ENCODE peak calls at places on chromosome 15, in nine cellular contexts. N is transverse colon, W is lower leg skin, Q is endothelial cell, R is fibroblast of lung, S is cardiac fibroblast, M is fibroblast of pulmonary artery, L is AG09319, Y is tibial artery. X is an unnamed sample.

GRCh38 chr15:85689729-85690128 is 105.0 kb downstream of the KLHL25 start:
- DNase-seq in N (peak), W (no peak), Q (peak), R (peak), S (peak), M (peak), L (no peak), Y (peak), X (no peak)

GRCh38 chr15:100764778-100765457 is 114.7 kb upstream of the ALDH1A3 start:
- DNase-seq in N (no peak), W (no peak), Q (no peak), R (peak), S (peak), M (peak), L (peak), Y (no peak), X (no peak)

GRCh38 chr15:70266412-70267089 is 168.8 kb upstream of the TLE3 start:
- DNase-seq in N (peak), W (peak), Q (no peak), R (peak), S (peak), M (peak), L (no peak), Y (peak), X (no peak)

GRCh38 chr15:67383903-67384302 is 129.3 kb downstream of the IQCH start:
- DNase-seq in N (no peak), W (no peak), Q (no peak), R (peak), S (peak), M (peak), L (no peak), Y (no peak), X (no peak)

GRCh38 chr15:87492321-87492720 is 764.2 kb downstream of the NTRK3 start:
- DNase-seq in N (no peak), W (no peak), Q (no peak), R (no peak), S (no peak), M (no peak), L (no peak), Y (no peak), X (no peak)

GRCh38 chr15:28977377-28978010 is 91.7 kb downstream of the APBA2 start:
- DNase-seq in N (no peak), W (no peak), Q (no peak), R (peak), S (peak), M (peak), L (peak), Y (no peak), X (no peak)

GRCh38 chr15:89630974-89631901 is 24.0 kb downstream of the KIF7 start:
- DNase-seq in N (no peak), W (no peak), Q (no peak), R (no peak), S (no peak), M (no peak), L (no peak), Y (no peak), X (no peak)

GRCh38 chr15:88077249-88077810 is 179.2 kb downstream of the NTRK3 start:
- DNase-seq in N (no peak), W (no peak), Q (no peak), R (no peak), S (no peak), M (no peak), L (no peak), Y (no peak), X (no peak)

GRCh38 chr15:31262901-31263671 is 63.5 kb upstream of the KLF13 start:
- DNase-seq in N (peak), W (peak), Q (no peak), R (peak), S (peak), M (no peak), L (no peak), Y (peak), X (no peak)

GRCh38 chr15:43769584-43770228 is 7.1 kb downstream of the ELL3 start:
- DNase-seq in N (peak), W (no peak), Q (peak), R (peak), S (peak), M (peak), L (no peak), Y (peak), X (peak)

GRCh38 chr15:51737538-51738305 is at the start of gene LYSMD2:
- DNase-seq in N (peak), W (peak), Q (peak), R (peak), S (peak), M (peak), L (no peak), Y (peak), X (peak)

GRCh38 chr15:68197170-68197492 is 8.0 kb downstream of the CALML4 start:
- DNase-seq in N (no peak), W (no peak), Q (no peak), R (no peak), S (no peak), M (no peak), L (no peak), Y (no peak), X (no peak)

GRCh38 chr15:53296603-53297002 is 462.9 kb downstream of the WDR72 start:
- DNase-seq in N (no peak), W (no peak), Q (no peak), R (no peak), S (no peak), M (no peak), L (no peak), Y (no peak), X (no peak)

GRCh38 chr15:31752363-31752762 is 278.0 kb upstream of the CHRNA7 start:
- DNase-seq in N (no peak), W (no peak), Q (no peak), R (peak), S (peak), M (peak), L (no peak), Y (no peak), X (no peak)

GRCh38 chr15:71069693-71070092 is 45.6 kb upstream of the THSD4 start:
- DNase-seq in N (no peak), W (no peak), Q (no peak), R (no peak), S (no peak), M (no peak), L (no peak), Y (no peak), X (no peak)

GRCh38 chr15:50128266-50128665 is 9.2 kb upstream of the ATP8B4 start:
- DNase-seq in N (peak), W (peak), Q (no peak), R (no peak), S (no peak), M (no peak), L (no peak), Y (peak), X (no peak)
- TF ChIP-seq CTCF in N (no peak), W (no peak), Q (no peak), R (no peak), S (no peak), M (no peak), L (no peak), Y (no peak), X (no peak)

DNA sequence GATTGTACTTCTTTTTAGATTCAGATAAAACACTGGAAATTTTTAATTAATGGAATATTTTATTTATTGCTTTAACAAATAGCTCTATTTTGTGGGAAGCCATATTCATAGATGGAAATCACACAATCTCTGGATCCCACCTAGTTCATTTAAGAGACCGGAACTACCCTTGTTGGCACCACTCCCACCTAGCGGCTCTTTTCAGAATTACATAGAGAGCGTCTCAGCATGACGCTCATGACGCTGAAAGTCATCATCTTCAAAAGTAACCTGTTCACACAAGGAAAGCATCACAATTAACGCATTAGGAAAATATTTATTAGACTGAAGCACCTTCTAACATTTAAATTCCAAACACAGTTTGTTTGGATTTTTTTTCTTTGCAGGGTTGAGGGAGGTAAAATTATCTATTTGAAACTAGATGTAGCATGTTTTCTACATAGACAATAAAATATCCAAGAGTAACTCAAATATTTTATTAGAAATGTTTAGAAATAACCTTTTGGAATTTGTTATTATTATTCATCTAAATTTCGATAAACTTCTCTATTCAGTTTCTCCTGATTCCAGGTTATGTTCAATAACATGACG is 214.9 kb upstream of the ARRDC4 start:
- DNase-seq in N (peak), W (no peak), Q (peak), R (peak), S (peak), M (peak), L (no peak), Y (no peak), X (peak)
- TF ChIP-seq CTCF in N (peak), W (no peak), Q (peak), R (no peak), S (peak), M (peak), L (no peak), Y (no peak), X (peak)

GRCh38 chr15:58748787-58749531 is 548 bp downstream of the ADAM10 start:
- DNase-seq in N (peak), W (no peak), Q (peak), R (peak), S (peak), M (peak), L (no peak), Y (peak), X (peak)
- TF ChIP-seq CTCF in N (no peak), W (no peak), Q (no peak), R (no peak), S (no peak), M (no peak), L (no peak), Y (no peak), X (no peak)

GRCh38 chr15:78810377-78811123 is 714 bp downstream of the ADAMTS7 start:
- DNase-seq in N (peak), W (no peak), Q (peak), R (peak), S (peak), M (peak), L (no peak), Y (no peak), X (peak)
- TF ChIP-seq CTCF in N (no peak), W (no peak), Q (no peak), R (no peak), S (no peak), M (no peak), L (no peak), Y (no peak), X (no peak)